ENCODE peak calls at places on chromosomes 16 and 17, in seven cellular contexts. D is Peyer's patch; U is adipocyte; Z is lower lobe of right lung; A is CD8-positive, alpha-beta memory T cell; M is mesenchymal stem cell; T is lung. K is an unnamed sample. For H3K4me1, the result is how much of the 10 kb centered on the place peaks cover.

GRCh38 chr16:66751135-66751991 is at the start of gene DYNC1LI2:
- DNase-seq in M (peak), T (peak), Z (peak), D (peak), A (peak), U (peak), K (peak)

GRCh38 chr17:73972901-73973300 is 230.6 kb upstream of the RPL38 start:
- DNase-seq in U (no peak), A (no peak), Z (no peak), D (no peak), M (no peak), T (no peak), K (no peak)

GRCh38 chr17:44278006-44278405 is 10.1 kb upstream of the SLC4A1 start:
- DNase-seq in Z (no peak), A (no peak), M (peak), U (no peak), T (no peak), D (no peak), K (no peak)

GRCh38 chr17:72976971-72977767 is 115.3 kb downstream of the SLC39A11 start:
- DNase-seq in T (peak), U (peak), A (no peak), Z (no peak), M (peak), D (peak), K (no peak)

GRCh38 chr16:26005336-26005735 is 313.6 kb downstream of the HS3ST4 start:
- DNase-seq in T (no peak), D (no peak), Z (no peak), M (no peak), A (no peak), U (no peak), K (no peak)

GRCh38 chr17:33964344-33964979 is 290.6 kb upstream of the CCL2 start:
- DNase-seq in D (no peak), U (no peak), A (no peak), M (no peak), Z (no peak), T (no peak), K (peak)

GRCh38 chr16:82092711-82093110 is 57.7 kb downstream of the HSD17B2 start:
- DNase-seq in Z (no peak), M (no peak), U (peak), D (no peak), T (no peak), A (no peak), K (no peak)

GRCh38 chr17:9226130-9226793 is 205.0 kb downstream of the NTN1 start:
- DNase-seq in M (no peak), D (no peak), T (no peak), Z (no peak), A (no peak), U (no peak), K (peak)

GRCh38 chr17:50269477-50270429 is 4.5 kb upstream of the TMEM92 start:
- DNase-seq in Z (peak), M (peak), U (peak), D (peak), T (peak), A (peak), K (peak)

GRCh38 chr16:3490911-3491629 is 4.2 kb downstream of the C16orf90 start:
- DNase-seq in D (no peak), Z (peak), M (no peak), T (no peak), A (no peak), U (no peak), K (no peak)

GRCh38 chr16:80824623-80825364 is 20.4 kb upstream of the CDYL2 start:
- DNase-seq in D (peak), Z (no peak), A (peak), U (peak), T (no peak), M (peak), K (no peak)

GRCh38 chr17:63480192-63480784 is 3.4 kb downstream of the ACE start:
- DNase-seq in Z (no peak), U (no peak), T (no peak), A (no peak), M (no peak), D (no peak), K (no peak)

GRCh38 chr16:81530296-81530721 is 85.7 kb downstream of the CMIP start:
- DNase-seq in M (no peak), D (no peak), Z (peak), T (no peak), A (no peak), U (no peak), K (no peak)

GRCh38 chr16:74760007-74760767 is 14.4 kb downstream of the FA2H start:
- DNase-seq in T (no peak), A (no peak), M (peak), Z (no peak), U (no peak), D (peak), K (no peak)

GRCh38 chr17:383771-384621 is 31.4 kb upstream of the RPH3AL start:
- DNase-seq in Z (no peak), A (no peak), T (no peak), D (no peak), M (no peak), U (no peak), K (no peak)

GRCh38 chr17:4527552-4527951 is 27.6 kb downstream of the MYBBP1A start:
- DNase-seq in M (no peak), Z (no peak), A (no peak), D (no peak), T (no peak), U (no peak), K (no peak)

GRCh38 chr17:13593757-13594156 is 8.0 kb downstream of the HS3ST3A1 start:
- DNase-seq in U (peak), D (no peak), T (no peak), M (peak), Z (no peak), A (no peak), K (no peak)

GRCh38 chr16:53605356-53605755 is 98.3 kb downstream of the RPGRIP1L start:
- DNase-seq in Z (no peak), U (no peak), D (no peak), A (no peak), M (no peak), T (no peak), K (no peak)

DNA sequence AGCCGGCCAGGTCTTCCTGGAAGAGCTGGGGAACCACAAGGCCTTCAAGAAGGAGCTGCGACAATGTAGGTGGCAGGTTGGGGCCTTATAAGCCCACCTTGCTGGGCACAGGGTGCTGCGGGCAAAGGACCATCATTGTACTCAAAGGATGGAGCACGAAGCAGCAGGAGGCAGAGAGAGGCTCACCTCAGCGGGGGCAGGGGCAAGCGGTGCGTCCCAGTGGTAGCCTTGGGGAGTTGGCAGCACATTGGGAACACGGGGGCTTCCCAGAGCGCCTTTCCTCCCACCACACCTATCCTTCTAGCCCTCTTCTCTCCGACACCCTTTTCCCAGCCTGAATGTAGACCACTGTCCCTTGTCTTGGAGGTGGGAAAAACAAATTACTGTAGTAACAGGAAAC is 2.1 kb downstream of the CNP start:
- DNase-seq in T (no peak), A (no peak), U (no peak), D (no peak), Z (no peak), M (no peak), K (no peak)
- H3K4me1 ChIP-seq in T (under half), A (under half), U (under half), D (under half), Z (under half), M (under half), K (half or more)

GRCh38 chr17:81676906-81677305 is 6.7 kb downstream of the ARL16 start:
- DNase-seq in M (no peak), Z (no peak), A (no peak), U (no peak), T (no peak), D (no peak), K (no peak)

GRCh38 chr17:81667754-81668153 is 1.2 kb downstream of the CCDC137 start:
- DNase-seq in D (no peak), A (no peak), T (no peak), U (no peak), Z (no peak), M (no peak), K (no peak)

GRCh38 chr17:81673561-81674258 is 7.2 kb downstream of the CCDC137 start:
- DNase-seq in M (no peak), A (no peak), D (no peak), Z (no peak), U (no peak), T (no peak), K (no peak)

GRCh38 chr17:81672954-81673353 is 6.4 kb downstream of the CCDC137 start:
- DNase-seq in A (no peak), T (no peak), M (no peak), U (no peak), Z (no peak), D (no peak), K (no peak)

GRCh38 chr17:81672504-81672903 is 6.0 kb downstream of the CCDC137 start:
- DNase-seq in M (no peak), A (no peak), T (no peak), Z (no peak), U (no peak), D (no peak), K (no peak)
- H3K4me1 ChIP-seq in M (under half), A (under half), T (under half), Z (under half), U (under half), D (under half), K (under half)

GRCh38 chr17:77345260-77345910 is 204.6 kb downstream of the SEC14L1 start:
- DNase-seq in A (no peak), U (no peak), T (peak), D (no peak), Z (no peak), M (no peak), K (no peak)
- H3K4me1 ChIP-seq in A (under half), U (under half), T (under half), D (under half), Z (under half), M (under half), K (under half)

DNA sequence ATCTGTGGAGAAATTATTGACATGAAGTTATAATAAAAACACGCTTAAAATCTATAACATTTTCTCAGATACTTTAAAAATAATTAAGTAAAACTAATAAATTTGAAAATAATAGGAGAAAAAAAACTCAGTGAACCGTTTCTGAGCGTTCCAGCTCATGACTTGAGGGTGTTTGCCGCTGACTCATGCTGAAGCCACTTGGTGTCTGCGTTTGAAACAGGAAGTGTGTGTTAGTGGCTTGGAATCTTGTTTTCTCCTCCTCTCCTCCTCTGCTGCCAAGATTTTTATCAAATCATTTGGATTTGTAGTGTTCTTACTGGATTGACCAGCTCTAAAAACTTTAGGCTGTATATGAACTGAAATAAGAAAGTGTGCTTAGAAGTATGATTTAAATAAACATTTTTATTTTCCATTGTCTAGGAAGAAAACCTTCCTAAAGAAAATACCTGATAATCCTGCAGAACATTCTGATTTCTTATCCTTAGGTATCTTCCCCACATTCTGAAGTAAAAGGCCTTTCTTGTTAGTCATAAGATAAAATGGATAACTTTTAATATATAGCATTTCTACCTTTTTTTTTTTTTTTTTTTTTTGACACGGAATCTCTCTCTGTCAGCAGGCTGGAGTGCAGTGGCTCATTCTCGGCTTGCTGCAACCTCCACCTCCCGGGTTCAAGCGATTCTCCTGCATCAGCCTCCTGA is 30.8 kb downstream of the USP10 start:
- DNase-seq in D (peak), T (peak), A (no peak), Z (peak), U (peak), M (peak), K (no peak)
- H3K4me1 ChIP-seq in D (under half), T (under half), A (under half), Z (under half), U (under half), M (under half), K (half or more)

DNA sequence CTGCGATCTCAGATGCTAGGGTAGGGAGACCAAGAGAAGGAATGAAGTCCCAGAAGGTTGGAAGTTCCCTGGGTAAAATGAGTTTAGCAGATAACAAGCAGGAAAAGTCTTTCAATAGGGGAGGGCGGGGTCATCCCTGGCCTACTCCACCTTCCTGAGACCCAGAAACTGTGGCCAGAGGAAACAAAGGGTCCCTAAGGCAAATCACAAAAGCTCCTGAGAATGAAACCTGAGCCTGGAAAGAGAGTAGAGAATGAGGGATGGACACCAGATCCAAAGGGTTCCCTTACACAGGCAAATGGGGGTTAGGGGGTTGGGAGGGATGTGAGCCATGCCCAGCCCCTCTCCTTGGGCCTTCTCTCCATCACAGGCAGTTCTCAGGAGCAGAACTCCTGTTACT is 9.6 kb upstream of the NR1D1 start:
- DNase-seq in T (no peak), M (no peak), U (no peak), Z (no peak), D (peak), A (no peak), K (no peak)
- H3K4me1 ChIP-seq in T (under half), M (under half), U (half or more), Z (half or more), D (under half), A (half or more), K (half or more)

DNA sequence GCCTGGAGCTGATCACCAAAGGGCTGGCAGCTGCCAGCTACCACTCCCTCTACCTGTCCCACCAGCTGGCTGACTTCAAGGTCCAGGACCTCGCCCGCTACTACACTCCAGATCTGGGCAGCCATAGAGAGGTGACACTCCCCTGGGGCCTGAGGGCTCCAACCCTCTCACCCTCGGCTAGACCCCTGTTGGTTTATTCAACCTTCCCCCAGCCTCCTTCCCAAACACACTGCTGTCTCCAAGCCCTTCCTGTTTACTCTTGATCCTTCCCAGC is 18.0 kb downstream of the ALOX12B start:
- DNase-seq in A (no peak), Z (peak), T (no peak), U (no peak), M (no peak), D (peak), K (no peak)
- H3K4me1 ChIP-seq in A (under half), Z (under half), T (under half), U (under half), M (under half), D (under half), K (under half)

GRCh38 chr17:77180503-77181330 is 39.9 kb downstream of the SEC14L1 start:
- DNase-seq in Z (no peak), U (no peak), T (no peak), D (no peak), M (no peak), A (no peak), K (no peak)
- H3K4me1 ChIP-seq in Z (half or more), U (under half), T (under half), D (under half), M (under half), A (under half), K (under half)

GRCh38 chr16:11916524-11917285 is 949 bp upstream of the GSPT1 start:
- DNase-seq in M (peak), D (peak), Z (no peak), T (peak), A (no peak), U (peak), K (no peak)

GRCh38 chr16:11915644-11916523 is at the start of gene GSPT1:
- DNase-seq in D (peak), Z (peak), U (peak), M (peak), T (peak), A (peak), K (peak)

GRCh38 chr16:11914759-11915643 is 755 bp downstream of the GSPT1 start:
- DNase-seq in Z (peak), M (peak), U (peak), A (peak), T (peak), D (peak), K (no peak)

GRCh38 chr16:11913425-11914079 is 2.2 kb downstream of the GSPT1 start:
- DNase-seq in M (peak), Z (no peak), U (peak), A (peak), T (no peak), D (no peak), K (no peak)

GRCh38 chr16:11914210-11914758 is 1.5 kb downstream of the GSPT1 start:
- DNase-seq in Z (no peak), T (no peak), A (peak), M (no peak), D (no peak), U (peak), K (no peak)
- H3K4me1 ChIP-seq in Z (half or more), T (under half), A (under half), M (under half), D (under half), U (half or more), K (half or more)

GRCh38 chr17:79829004-79829403 is 10.2 kb downstream of the CBX4 start:
- DNase-seq in D (no peak), M (peak), A (no peak), U (no peak), T (no peak), Z (no peak), K (no peak)
- H3K4me1 ChIP-seq in D (under half), M (under half), A (under half), U (under half), T (under half), Z (half or more), K (under half)

GRCh38 chr17:75345514-75346167 is 56.4 kb upstream of the SLC25A19 start:
- DNase-seq in M (no peak), Z (no peak), A (peak), U (no peak), D (peak), T (no peak), K (no peak)

GRCh38 chr17:75346906-75347305 is 57.7 kb upstream of the SLC25A19 start:
- DNase-seq in T (no peak), U (peak), A (no peak), D (no peak), M (peak), Z (no peak), K (no peak)

GRCh38 chr17:75343007-75343406 is 53.8 kb upstream of the SLC25A19 start:
- DNase-seq in M (no peak), Z (no peak), T (no peak), U (no peak), A (no peak), D (no peak), K (no peak)

GRCh38 chr17:75341784-75342183 is 52.6 kb upstream of the SLC25A19 start:
- DNase-seq in T (no peak), Z (no peak), D (no peak), A (no peak), U (no peak), M (no peak), K (no peak)

DNA sequence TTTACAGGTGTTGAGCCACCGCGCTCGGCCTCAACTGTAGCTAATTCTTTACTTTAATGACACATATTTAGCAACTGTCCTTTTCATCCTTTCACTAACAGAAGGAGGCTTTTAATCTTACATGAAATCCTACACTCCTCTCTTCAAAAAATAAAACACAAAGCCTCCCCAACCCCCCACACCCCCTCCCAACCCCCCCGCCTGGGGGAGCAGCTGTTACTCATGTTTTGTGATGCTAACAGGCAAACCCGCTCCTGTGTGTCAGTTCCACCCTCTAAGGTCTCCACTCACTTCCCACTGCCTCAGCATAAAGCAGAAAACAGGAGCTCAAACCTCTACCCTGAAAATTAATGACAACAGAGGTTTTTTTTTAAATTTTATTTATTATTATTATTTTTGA is 55.4 kb upstream of the SLC25A19 start:
- DNase-seq in U (no peak), M (no peak), D (no peak), A (no peak), T (no peak), Z (no peak), K (no peak)
- H3K4me1 ChIP-seq in U (under half), M (under half), D (under half), A (half or more), T (under half), Z (half or more), K (half or more)